ENCODE peak calls at places on chromosomes 13 and 19, in six cellular contexts. Q is colonic mucosa, W is heart right ventricle, X is aorta, V is fibroblast of lung, D is stomach. P is an unnamed sample.

GRCh38 chr19:48509467-48510194 is 2.0 kb downstream of the LMTK3 start:
- DNase-seq in Q (no peak), V (no peak), X (no peak), W (no peak), D (no peak), P (no peak)

GRCh38 chr19:13102666-13103584 is at the start of gene LYL1:
- DNase-seq in V (peak; percentile 39), Q (peak; percentile 75), X (peak; percentile 89), W (peak; percentile 91), D (peak; percentile 86), P (no peak)

GRCh38 chr13:30431269-30431950 is 9.1 kb downstream of the UBE2L5 start:
- DNase-seq in X (no peak), Q (no peak), W (no peak), D (no peak), V (peak; percentile 45), P (no peak)

GRCh38 chr13:30145709-30146367 is 161.5 kb downstream of the KATNAL1 start:
- DNase-seq in V (no peak), D (no peak), X (no peak), W (no peak), Q (no peak), P (no peak)

GRCh38 chr13:21297452-21297851 is 121.0 kb downstream of the MRPL57 start:
- DNase-seq in D (no peak), W (no peak), Q (no peak), X (no peak), V (peak; percentile 17), P (peak; percentile 41)

GRCh38 chr13:27852491-27852890 is 60.2 kb downstream of the GSX1 start:
- DNase-seq in D (no peak), Q (no peak), V (no peak), X (no peak), W (no peak), P (no peak)

GRCh38 chr13:76609643-76610042 is 276.6 kb downstream of the KCTD12 start:
- DNase-seq in W (no peak), V (no peak), X (no peak), D (no peak), Q (no peak), P (no peak)

GRCh38 chr19:18733196-18733647 is 49.7 kb downstream of the CRTC1 start:
- DNase-seq in X (no peak), V (peak; percentile 70), D (peak; percentile 57), W (no peak), Q (no peak), P (peak; percentile 90)

GRCh38 chr19:10764340-10764894 is 46.5 kb downstream of the DNM2 start:
- DNase-seq in X (no peak), Q (peak; percentile 93), W (no peak), V (no peak), D (peak; percentile 65), P (no peak)

GRCh38 chr13:96993660-96994029 is 631 bp downstream of the OXGR1 start:
- DNase-seq in W (no peak), X (no peak), V (no peak), D (no peak), Q (no peak), P (no peak)

GRCh38 chr19:14470031-14470876 is 4.9 kb downstream of the PTGER1 start:
- DNase-seq in Q (no peak), W (no peak), V (no peak), X (no peak), D (no peak), P (no peak)

GRCh38 chr13:44759222-44759721 is 183.1 kb upstream of the TSC22D1 start:
- DNase-seq in W (no peak), V (peak; percentile 52), Q (peak; percentile 51), D (peak; percentile 41), X (no peak), P (peak; percentile 61)

GRCh38 chr13:44759723-44760360 is 183.7 kb upstream of the TSC22D1 start:
- DNase-seq in Q (no peak), D (peak; percentile 84), W (peak; percentile 10), V (peak; percentile 61), X (no peak), P (no peak)

GRCh38 chr13:44762946-44763345 is 186.8 kb upstream of the TSC22D1 start:
- DNase-seq in V (peak; percentile 55), D (no peak), W (no peak), Q (no peak), X (no peak), P (no peak)

GRCh38 chr13:44758595-44759221 is 182.6 kb upstream of the TSC22D1 start:
- DNase-seq in Q (peak; percentile 59), X (no peak), D (no peak), V (peak; percentile 98), W (no peak), P (peak; percentile 71)

DNA sequence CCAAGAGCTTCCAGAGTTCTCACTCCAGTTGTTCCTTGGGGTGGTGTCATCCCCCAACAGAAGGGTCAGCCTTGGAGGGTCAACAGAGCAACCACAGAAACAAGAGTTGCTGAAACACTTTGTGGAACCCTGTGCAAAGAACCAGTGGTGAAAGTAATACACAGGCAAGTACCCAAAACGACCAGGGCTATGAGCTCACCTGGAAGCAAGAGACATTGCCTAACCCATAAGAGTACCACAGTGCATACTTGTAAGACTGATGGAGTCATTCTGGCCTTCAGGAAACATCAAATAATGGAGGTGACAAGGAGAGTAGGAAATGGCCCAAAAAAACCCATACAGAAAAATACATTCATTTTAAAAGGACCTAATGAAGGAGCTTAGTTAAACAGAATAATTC is 184.3 kb upstream of the TSC22D1 start:
- DNase-seq in W (no peak), Q (no peak), V (no peak), D (no peak), X (no peak), P (no peak)
- H3K27ac ChIP-seq in W (no peak overlapping the region), Q (peak overlapping the region; percentile 80), V (no peak overlapping the region), D (peak overlapping the region; percentile 87), X (no peak overlapping the region), P (peak overlapping the region; percentile 93)

GRCh38 chr13:99399623-99399974 is 92.4 kb upstream of the GPR183 start:
- DNase-seq in X (peak; percentile 26), V (no peak), D (peak; percentile 15), W (no peak), Q (no peak), P (no peak)
- H3K36me3 ChIP-seq in X (no peaks in the 10 kb centered on the region), V (no peaks in the 10 kb centered on the region), D (no peaks in the 10 kb centered on the region), W (no peaks in the 10 kb centered on the region), Q (no peaks in the 10 kb centered on the region), P (no peaks in the 10 kb centered on the region)

GRCh38 chr19:38266070-38266469 is 1.7 kb downstream of the SPINT2 start:
- DNase-seq in Q (peak; percentile 39), D (no peak), W (no peak), V (no peak), X (no peak), P (peak; percentile 90)

GRCh38 chr19:38262585-38263268 is 1.6 kb upstream of the SPINT2 start:
- DNase-seq in W (no peak), V (no peak), D (no peak), Q (no peak), X (no peak), P (no peak)

GRCh38 chr19:38263696-38264485 is 482 bp upstream of the SPINT2 start:
- DNase-seq in Q (peak; percentile 94), D (peak; percentile 98), V (peak; percentile 69), W (no peak), X (peak; percentile 84), P (no peak)

GRCh38 chr19:38265213-38265861 is 964 bp downstream of the SPINT2 start:
- DNase-seq in D (peak; percentile 63), X (peak; percentile 75), V (peak; percentile 33), W (no peak), Q (peak; percentile 68), P (no peak)

GRCh38 chr19:38264486-38265212 is at the start of gene SPINT2:
- DNase-seq in X (no peak), Q (no peak), D (no peak), W (no peak), V (no peak), P (no peak)
- H3K27ac ChIP-seq in X (peak within 1 kb of the TSS; percentile 95), Q (peak within 1 kb of the TSS; percentile 93), D (peak within 1 kb of the TSS; percentile 88), W (no peak within 1 kb of the TSS), V (no peak within 1 kb of the TSS), P (peak within 1 kb of the TSS; percentile 4)

GRCh38 chr13:95588134-95588533 is 35.6 kb downstream of the CLDN10 start:
- DNase-seq in Q (no peak), W (no peak), V (no peak), X (no peak), D (no peak), P (no peak)
- H3K36me3 ChIP-seq in Q (no peaks in the 10 kb centered on the region), W (no peaks in the 10 kb centered on the region), V (peaks cover 7% of the 10 kb centered on the region), X (peaks cover 2% of the 10 kb centered on the region), D (peaks cover 13% of the 10 kb centered on the region), P (peaks cover 81% of the 10 kb centered on the region)

DNA sequence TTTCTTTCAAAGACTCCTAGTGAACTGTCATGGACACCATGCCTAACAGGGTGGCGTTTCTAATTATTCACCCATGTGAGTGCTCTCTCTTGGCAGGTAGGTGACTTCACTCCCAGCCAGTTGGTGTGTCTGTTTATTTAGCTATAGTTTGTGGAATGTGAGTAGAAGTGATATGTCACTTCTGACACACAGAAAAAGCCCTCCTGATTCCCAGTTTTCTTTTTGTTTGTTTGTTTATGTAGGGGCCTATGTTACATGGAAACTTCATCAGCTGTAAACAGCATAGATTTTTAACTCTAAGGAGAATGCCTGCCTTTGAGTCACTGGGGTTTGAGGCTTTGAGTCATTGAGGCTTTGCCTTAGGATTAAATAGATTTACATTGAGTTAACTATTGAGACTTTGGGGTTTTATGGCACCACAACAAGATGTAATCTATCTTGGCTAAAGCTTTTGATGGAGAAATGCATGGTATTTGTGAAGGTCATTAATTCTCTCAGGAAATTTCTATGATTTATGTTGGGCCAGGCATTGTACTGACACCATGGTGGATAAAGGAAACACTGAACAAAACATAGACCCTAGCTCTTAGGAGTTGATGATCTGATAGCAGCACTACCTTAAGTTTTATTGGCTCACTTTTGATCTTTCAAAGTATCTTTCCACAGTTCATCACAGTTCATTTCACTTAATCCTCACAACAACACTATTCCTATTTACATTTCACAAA is 45.3 kb downstream of the UFM1 start:
- DNase-seq in Q (no peak), X (no peak), W (no peak), V (peak; percentile 67), D (no peak), P (peak; percentile 57)
- H3K27ac ChIP-seq in Q (no peak overlapping the region), X (no peak overlapping the region), W (no peak overlapping the region), V (no peak overlapping the region), D (no peak overlapping the region), P (no peak overlapping the region)